ENCODE peak calls at places on chromosomes 13 and 19, in four cellular contexts. T is GM12891, U is pons, B is H54. Q is an unnamed sample.

GRCh38 chr13:101150998-101151397 is 265.3 kb downstream of the NALCN start:
- DNase-seq in T (no peak), U (peak), B (no peak), Q (peak)

GRCh38 chr19:55657004-55657747 is 2.3 kb downstream of the U2AF2 start:
- DNase-seq in T (no peak), B (no peak), U (no peak), Q (no peak)

GRCh38 chr13:73782781-73783180 is 351.4 kb downstream of the KLF12 start:
- DNase-seq in U (no peak), T (no peak), B (no peak), Q (no peak)

GRCh38 chr13:63517376-63517775 is 2101.7 kb upstream of the PCDH20 start:
- DNase-seq in T (no peak), B (no peak), U (no peak), Q (no peak)

GRCh38 chr19:52742516-52742915 is 7.7 kb upstream of the ZNF611 start:
- DNase-seq in B (no peak), U (no peak), T (no peak), Q (no peak)

GRCh38 chr13:38783992-38784875 is 97.4 kb downstream of the FREM2 start:
- DNase-seq in B (no peak), U (no peak), T (no peak), Q (no peak)

GRCh38 chr13:93505104-93505952 is 278.7 kb downstream of the GPC6 start:
- DNase-seq in B (no peak), T (no peak), U (peak), Q (no peak)

GRCh38 chr13:66409542-66409941 is 820.6 kb downstream of the PCDH9 start:
- DNase-seq in B (no peak), U (no peak), T (no peak), Q (no peak)

GRCh38 chr19:47713046-47714021 is at the start of gene EHD2:
- DNase-seq in B (peak), U (no peak), T (peak), Q (peak)

GRCh38 chr19:43782311-43782660 is 1.5 kb upstream of the KCNN4 start:
- DNase-seq in B (no peak), U (no peak), T (no peak), Q (no peak)

GRCh38 chr19:33675501-33676124 is 53.9 kb downstream of the CHST8 start:
- DNase-seq in B (no peak), T (no peak), U (no peak), Q (no peak)

GRCh38 chr19:14479985-14480694 is 5.0 kb upstream of the PTGER1 start:
- DNase-seq in B (no peak), U (no peak), T (peak), Q (no peak)

GRCh38 chr13:87754097-87754496 is 82.9 kb downstream of the SLITRK5 start:
- DNase-seq in B (no peak), T (no peak), U (no peak), Q (no peak)

GRCh38 chr13:105471683-105472082 is 1063.8 kb downstream of the EFNB2 start:
- DNase-seq in U (no peak), T (no peak), B (no peak), Q (no peak)

GRCh38 chr19:1435378-1435989 is 2.7 kb upstream of the RPS15 start:
- DNase-seq in U (no peak), B (no peak), T (no peak), Q (no peak)

GRCh38 chr13:84127597-84128128 is 245.4 kb upstream of the SLITRK1 start:
- DNase-seq in B (no peak), U (no peak), T (no peak), Q (no peak)

GRCh38 chr13:46010148-46010547 is 42.4 kb downstream of the ZC3H13 start:
- DNase-seq in T (no peak), B (no peak), U (peak), Q (no peak)

GRCh38 chr13:50119593-50119992 is 104.3 kb downstream of the KCNRG start:
- DNase-seq in U (no peak), T (no peak), B (no peak), Q (no peak)

GRCh38 chr13:114179087-114179658 is at the start of gene CFAP97D2:
- DNase-seq in T (no peak), B (no peak), U (no peak), Q (no peak)

GRCh38 chr19:9883231-9883758 is 48.2 kb downstream of the PIN1 start:
- DNase-seq in U (peak), B (no peak), T (no peak), Q (no peak)

GRCh38 chr19:18090545-18091216 is 3.9 kb upstream of the IL12RB1 start:
- DNase-seq in T (no peak), B (peak), U (no peak), Q (no peak)

GRCh38 chr13:102724923-102725322 is 30.1 kb upstream of the METTL21C start:
- DNase-seq in T (no peak), U (peak), B (no peak), Q (peak)

GRCh38 chr19:49151339-49152217 is 3.6 kb downstream of the HRC start:
- DNase-seq in U (no peak), B (no peak), T (no peak), Q (no peak)

GRCh38 chr13:71285700-71286099 is 581.3 kb downstream of the DACH1 start:
- DNase-seq in U (no peak), T (no peak), B (no peak), Q (no peak)

GRCh38 chr13:112849500-112849899 is 119.5 kb upstream of the MCF2L start:
- DNase-seq in T (no peak), U (peak), B (no peak), Q (no peak)

GRCh38 chr19:13132471-13133166 is 14.6 kb downstream of the NACC1 start:
- DNase-seq in B (no peak), T (no peak), U (no peak), Q (peak)

GRCh38 chr19:42419309-42419708 is 7.9 kb downstream of the LIPE start:
- DNase-seq in T (no peak), B (no peak), U (no peak), Q (no peak)

GRCh38 chr13:44622259-44622658 is 46.1 kb upstream of the TSC22D1 start:
- DNase-seq in U (peak), T (no peak), B (no peak), Q (no peak)

GRCh38 chr13:24693862-24694471 is 13.8 kb downstream of the ATP12A start:
- DNase-seq in T (peak), B (peak), U (peak), Q (peak)

GRCh38 chr13:114303700-114304327 is 10.5 kb upstream of the CHAMP1 start:
- DNase-seq in B (no peak), U (no peak), T (no peak), Q (no peak)

GRCh38 chr19:19816679-19817078 is 4.9 kb downstream of the ZNF506 start:
- DNase-seq in T (no peak), U (no peak), B (no peak), Q (no peak)

GRCh38 chr13:49240017-49240416 is 7.7 kb upstream of the CDADC1 start:
- DNase-seq in U (no peak), B (no peak), T (no peak), Q (peak)

GRCh38 chr13:110628477-110628793 is 13.1 kb downstream of the NAXD start:
- DNase-seq in U (no peak), B (no peak), T (no peak), Q (no peak)

GRCh38 chr19:16193466-16193865 is 4.2 kb upstream of the AP1M1 start:
- DNase-seq in U (no peak), T (no peak), B (no peak), Q (no peak)

GRCh38 chr19:35793381-35794165 is 18.2 kb downstream of the ARHGAP33 start:
- DNase-seq in U (no peak), T (no peak), B (peak), Q (no peak)

GRCh38 chr13:59261928-59262488 is 901.7 kb downstream of the DIAPH3 start:
- DNase-seq in B (no peak), T (no peak), U (peak), Q (no peak)

GRCh38 chr13:47650221-47650620 is 350.9 kb downstream of the SUCLA2 start:
- DNase-seq in T (no peak), B (no peak), U (no peak), Q (no peak)

Q was measured in HFFc6.